ENCODE peak calls at places on chromosomes 16 and 17, in eight cellular contexts. N is dorsolateral prefrontal cortex, H is heart right ventricle, C is AG09319, B is breast epithelium, M is type B pancreatic cell, V is stomach, P is esophagus squamous epithelium. U is an unnamed sample.
A peak's percentile ranks its signal among the peaks of the same experiment; 100 is the strongest.

GRCh38 chr16:3748307-3748706 is 31.0 kb upstream of the TRAP1 start:
- DNase-seq in B (no peak), P (no peak), V (no peak), H (no peak), M (no peak), N (no peak), C (no peak), U (no peak)

GRCh38 chr16:1812732-1813163 is 13.9 kb downstream of the HAGH start:
- DNase-seq in V (peak; percentile 89), C (peak; percentile 27), N (peak; percentile 70), B (peak; percentile 73), P (no peak), H (peak; percentile 72), M (no peak), U (peak; percentile 89)

GRCh38 chr16:117381-118365 is 20.8 kb downstream of the NPRL3 start:
- DNase-seq in V (peak; percentile 73), B (no peak), N (no peak), H (peak; percentile 48), C (no peak), M (peak; percentile 77), P (no peak), U (peak; percentile 89)

GRCh38 chr17:28920191-28920590 is 17.3 kb upstream of the DHRS13 start:
- DNase-seq in C (no peak), B (no peak), M (no peak), N (no peak), H (no peak), P (no peak), V (no peak), U (no peak)

GRCh38 chr17:67200727-67201301 is 44.2 kb downstream of the HELZ start:
- DNase-seq in N (no peak), B (no peak), P (no peak), C (no peak), M (no peak), H (no peak), V (no peak), U (no peak)

GRCh38 chr17:69607162-69607834 is 192.8 kb downstream of the MAP2K6 start:
- DNase-seq in C (peak; percentile 63), H (peak; percentile 65), M (no peak), N (peak; percentile 59), P (no peak), B (peak; percentile 60), V (peak; percentile 78), U (no peak)

GRCh38 chr16:12891836-12892235 is 9.6 kb upstream of the SHISA9 start:
- DNase-seq in C (no peak), N (no peak), B (no peak), H (no peak), V (no peak), M (no peak), P (no peak), U (no peak)

GRCh38 chr17:28528329-28529011 is 22.3 kb downstream of the FOXN1 start:
- DNase-seq in H (no peak), N (no peak), P (no peak), V (no peak), M (no peak), B (no peak), C (no peak), U (no peak)

GRCh38 chr16:84520778-84521770 is 16.6 kb upstream of the MEAK7 start:
- DNase-seq in N (no peak), B (no peak), C (no peak), H (no peak), V (no peak), M (no peak), P (no peak), U (no peak)

GRCh38 chr17:5210091-5210490 is 18.4 kb upstream of the ZNF594 start:
- DNase-seq in H (no peak), N (no peak), P (no peak), M (no peak), B (no peak), V (no peak), C (no peak), U (no peak)

GRCh38 chr16:58399718-58400633 is 7.7 kb downstream of the GINS3 start:
- DNase-seq in H (no peak), M (no peak), B (no peak), V (no peak), C (no peak), P (no peak), N (no peak), U (no peak)

DNA sequence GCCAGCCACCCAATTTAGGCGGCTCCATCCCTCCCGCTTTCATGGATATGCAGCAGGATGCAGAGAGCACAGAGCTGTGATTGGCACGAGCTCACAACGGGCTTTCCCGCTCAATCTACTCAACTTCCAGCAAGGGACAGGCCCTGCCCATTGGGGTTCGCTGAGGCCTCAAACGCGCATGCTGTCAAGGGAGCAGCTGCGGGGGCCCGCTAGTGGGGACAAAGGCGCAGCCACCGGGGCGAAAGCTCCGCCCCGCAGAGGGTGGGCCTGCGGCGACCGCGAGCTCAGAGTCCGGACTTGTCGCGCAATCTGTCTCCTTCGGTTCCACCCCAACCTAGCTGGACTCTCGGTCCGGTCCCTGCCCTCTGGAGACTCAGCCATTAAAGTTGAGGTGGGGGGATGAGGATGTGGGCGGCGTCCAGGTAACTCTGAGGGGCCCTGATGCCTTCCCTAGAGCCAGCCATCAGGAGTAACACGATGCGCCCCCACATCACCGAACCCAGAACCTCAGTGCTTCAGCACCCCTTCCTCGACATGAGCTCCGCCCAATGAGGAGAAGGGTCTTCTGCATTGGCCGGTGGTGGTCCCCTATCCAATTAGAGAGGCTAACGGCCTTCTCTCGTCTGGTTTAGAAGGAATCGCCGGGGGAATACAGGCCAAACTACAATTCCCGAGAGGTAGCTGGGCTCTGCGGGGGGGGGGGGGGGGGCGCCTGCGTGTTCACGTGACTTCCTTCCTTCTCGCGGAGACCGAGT is 489 bp upstream of the NFATC3 start:
- DNase-seq in B (peak; percentile 80), P (peak; percentile 54), N (peak; percentile 96), H (peak; percentile 93), M (peak; percentile 89), C (no peak), V (peak; percentile 82), U (peak; percentile 90)
- TF ChIP-seq CTCF in B (peak; percentile 35), P (no peak), N (peak; percentile 42), H (no peak), M (no peak), C (no peak), V (peak; percentile 14), U (no peak)

DNA sequence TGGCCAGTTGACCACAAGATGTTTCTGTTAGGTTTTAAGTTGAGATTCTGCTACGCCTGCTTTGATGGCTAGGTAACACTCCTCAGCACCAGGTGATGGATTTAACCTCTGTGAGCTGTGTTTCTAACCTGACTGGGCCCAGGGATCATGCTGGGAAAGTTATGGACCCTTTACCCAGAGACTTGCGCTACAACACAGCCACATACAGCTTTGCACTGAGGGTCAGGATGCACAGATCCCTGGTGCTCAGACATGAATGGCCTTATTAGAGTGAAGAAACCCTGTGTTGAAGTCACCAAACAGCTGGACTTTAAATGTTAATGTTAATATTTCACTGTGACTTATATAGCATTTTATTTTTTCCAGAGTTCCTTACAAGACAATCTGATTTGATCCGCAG is 114.3 kb downstream of the MSI2 start:
- DNase-seq in P (no peak), H (no peak), N (no peak), M (no peak), V (no peak), B (no peak), C (no peak), U (no peak)
- TF ChIP-seq CTCF in P (no peak), H (no peak), N (no peak), M (no peak), V (no peak), B (no peak), C (no peak), U (no peak)

GRCh38 chr17:62109378-62109902 is 44.4 kb upstream of the MED13 start:
- DNase-seq in M (no peak), H (no peak), N (no peak), C (peak; percentile 56), B (no peak), P (no peak), V (peak; percentile 86), U (no peak)
- TF ChIP-seq CTCF in M (peak; percentile 66), H (no peak), N (no peak), C (peak; percentile 82), B (no peak), P (no peak), V (peak; percentile 67), U (peak; percentile 43)

DNA sequence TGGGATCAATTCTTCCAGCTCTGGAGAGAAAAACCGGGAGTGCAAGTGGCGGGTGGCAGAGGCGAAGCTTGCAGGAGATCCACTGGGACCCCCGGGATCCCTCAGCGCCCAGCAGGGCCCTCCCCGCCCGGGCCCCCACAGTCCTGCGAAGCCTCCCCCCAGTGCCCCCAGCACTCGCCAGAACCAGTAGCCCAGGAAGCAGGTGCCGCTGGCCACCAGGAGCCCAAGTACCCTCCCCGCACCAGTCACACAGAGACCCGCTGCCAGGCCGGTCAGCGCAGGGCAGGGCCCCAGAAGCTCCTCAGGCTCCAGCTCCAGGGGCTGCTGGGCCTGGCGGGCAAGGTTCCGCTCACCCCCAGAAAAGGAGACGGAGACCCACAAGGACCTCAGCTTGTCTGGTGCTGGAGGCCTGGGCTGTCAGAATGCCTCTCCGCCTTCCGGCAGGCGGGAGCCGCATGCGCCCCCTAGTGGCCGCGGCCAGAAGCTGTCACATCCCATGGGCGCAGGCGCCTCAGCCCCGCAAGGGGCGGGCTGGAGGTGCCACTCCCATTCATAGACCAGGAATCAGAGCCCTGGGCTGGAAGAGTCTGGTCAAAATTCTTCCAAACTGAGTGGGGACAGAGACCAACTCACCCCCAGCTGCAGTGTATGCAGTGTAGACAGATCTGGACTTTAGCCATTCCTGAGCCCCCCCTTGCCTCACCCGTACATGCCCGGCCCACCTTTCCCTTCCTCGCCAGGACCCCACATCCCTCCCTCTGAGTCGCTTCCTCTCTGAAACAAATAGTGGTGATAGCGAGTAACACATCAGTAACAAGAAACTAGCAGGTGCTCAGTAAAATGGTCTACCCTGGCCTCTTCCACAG is 1002.3 kb downstream of the KCNJ18 start:
- DNase-seq in M (no peak), H (no peak), C (no peak), N (no peak), P (no peak), B (no peak), V (no peak), U (peak; percentile 83)
- TF ChIP-seq CTCF in M (peak; percentile 23), H (no peak), C (peak; percentile 2), N (no peak), P (no peak), B (no peak), V (no peak), U (no peak)

GRCh38 chr16:86697715-86698114 is 119.4 kb downstream of the FOXL1 start:
- DNase-seq in P (no peak), M (no peak), N (no peak), H (no peak), V (no peak), B (no peak), C (no peak), U (no peak)
- TF ChIP-seq CTCF in P (no peak), M (no peak), N (no peak), H (no peak), V (no peak), B (no peak), C (no peak), U (no peak)

U was measured in osteocyte.